ENCODE peak calls at places on chromosomes 4 and X, in ten cellular contexts. C, Z, Y, R, D, B, W, P, S and K are unnamed samples. For H3K4me1 and H3K27me3, the result is how much of the 10 kb centered on the place peaks cover.

GRCh38 chr4:147994076-147994475 is 262.2 kb downstream of the ARHGAP10 start:
- DNase-seq in B (no peak), P (no peak), S (no peak), D (no peak), C (no peak), Z (no peak), W (no peak), Y (no peak), R (no peak), K (no peak)

GRCh38 chr4:56976878-56977320 is 507 bp downstream of the NOA1 start:
- DNase-seq in D (peak), C (peak), R (peak), Y (peak), P (peak), S (no peak), B (peak), Z (peak), W (no peak), K (peak)

GRCh38 chrX:68934421-68934820 is 105.6 kb downstream of the EFNB1 start:
- DNase-seq in B (peak), S (no peak), R (no peak), C (peak), Z (no peak), P (no peak), D (peak), Y (no peak), W (peak), K (no peak)

GRCh38 chrX:124018031-124018430 is 56.5 kb downstream of the STAG2 start:
- DNase-seq in R (no peak), S (no peak), P (no peak), C (no peak), B (no peak), W (no peak), Y (no peak), Z (no peak), D (no peak), K (no peak)

GRCh38 chr4:14726441-14727405 is 275.6 kb upstream of the CPEB2 start:
- DNase-seq in Y (no peak), S (no peak), D (peak), Z (no peak), C (peak), P (peak), R (no peak), B (no peak), W (no peak), K (no peak)

GRCh38 chr4:152485726-152486276 is 50.1 kb downstream of the FBXW7 start:
- DNase-seq in Y (no peak), S (no peak), C (no peak), P (no peak), W (no peak), Z (no peak), B (no peak), D (no peak), R (no peak), K (peak)

GRCh38 chr4:65461781-65462180 is 208.5 kb downstream of the EPHA5 start:
- DNase-seq in Z (no peak), C (no peak), R (no peak), W (no peak), P (no peak), B (no peak), S (no peak), Y (no peak), D (no peak), K (no peak)

GRCh38 chrX:17736478-17736855 is 826 bp upstream of the SCML1 start:
- DNase-seq in Z (no peak), P (no peak), B (no peak), C (no peak), W (no peak), S (no peak), D (no peak), Y (no peak), R (no peak), K (no peak)

GRCh38 chrX:24508375-24508774 is 43.3 kb downstream of the PDK3 start:
- DNase-seq in D (no peak), C (no peak), R (no peak), P (no peak), B (no peak), Y (no peak), Z (no peak), W (no peak), S (no peak), K (no peak)

GRCh38 chr4:780730-781492 is 45.0 kb downstream of the CPLX1 start:
- DNase-seq in P (peak), S (no peak), W (no peak), Y (no peak), B (no peak), D (no peak), Z (no peak), R (peak), C (no peak), K (no peak)

GRCh38 chrX:70433848-70434351 is 10.7 kb upstream of the DLG3 start:
- DNase-seq in R (peak), C (peak), W (peak), D (peak), S (peak), P (peak), Z (peak), B (peak), Y (peak), K (peak)

GRCh38 chr4:15231265-15232091 is 196.4 kb upstream of the C1QTNF7 start:
- DNase-seq in D (peak), Y (peak), Z (peak), R (peak), B (peak), S (peak), W (peak), P (peak), C (peak), K (peak)

GRCh38 chr4:72286185-72286584 is 254.4 kb downstream of the NPFFR2 start:
- DNase-seq in B (no peak), D (no peak), P (peak), S (no peak), R (no peak), W (no peak), Z (peak), C (no peak), Y (no peak), K (no peak)

GRCh38 chr4:68535976-68536375 is 40.1 kb downstream of the UGT2B17 start:
- DNase-seq in W (no peak), R (no peak), C (no peak), Y (no peak), B (no peak), S (no peak), P (no peak), Z (no peak), D (no peak), K (no peak)

GRCh38 chr4:34619531-34620109 is 1624.7 kb downstream of the ARAP2 start:
- DNase-seq in P (no peak), S (no peak), R (no peak), D (no peak), C (no peak), Y (no peak), B (no peak), Z (no peak), W (no peak), K (no peak)

GRCh38 chrX:17854069-17854468 is 7.0 kb downstream of the RAI2 start:
- DNase-seq in W (no peak), S (no peak), Z (no peak), C (no peak), R (no peak), D (no peak), Y (no peak), P (no peak), B (no peak), K (no peak)

GRCh38 chr4:103493450-103494159 is 226.2 kb downstream of the TACR3 start:
- DNase-seq in R (no peak), C (no peak), S (no peak), P (no peak), Z (no peak), Y (no peak), W (no peak), D (no peak), B (no peak), K (peak)

GRCh38 chr4:18033111-18034085 is 11.8 kb upstream of the LCORL start:
- DNase-seq in C (no peak), P (no peak), B (no peak), W (no peak), D (no peak), Z (no peak), Y (no peak), R (no peak), S (no peak), K (no peak)

GRCh38 chr4:99754756-99755155 is 61.9 kb upstream of the DAPP1 start:
- DNase-seq in R (no peak), S (no peak), B (no peak), D (no peak), C (no peak), P (no peak), Z (no peak), W (no peak), Y (no peak), K (no peak)

GRCh38 chr4:1470816-1471442 is 64.7 kb upstream of the NKX1-1 start:
- DNase-seq in S (peak), W (no peak), Z (no peak), P (no peak), C (no peak), B (peak), D (no peak), R (peak), Y (no peak), K (no peak)

GRCh38 chr4:183407128-183407585 is 37.3 kb upstream of the CDKN2AIP start:
- DNase-seq in W (peak), Y (peak), R (peak), C (peak), P (peak), Z (peak), S (peak), D (peak), B (peak), K (peak)

GRCh38 chrX:11757729-11758399 is at the start of gene MSL3:
- DNase-seq in D (peak), Y (peak), P (peak), B (peak), R (peak), W (peak), Z (peak), S (peak), C (peak), K (peak)

GRCh38 chr4:153204247-153205027 is at the start of gene TRIM2:
- DNase-seq in B (no peak), S (peak), W (peak), Y (peak), C (peak), D (peak), P (no peak), R (peak), Z (peak), K (peak)

GRCh38 chrX:72381439-72382198 is 75.9 kb upstream of the CITED1 start:
- DNase-seq in P (no peak), D (no peak), Z (no peak), C (no peak), B (no peak), Y (no peak), S (no peak), R (no peak), W (no peak), K (no peak)

GRCh38 chr4:138182838-138183426 is 59.2 kb downstream of the SLC7A11 start:
- DNase-seq in R (no peak), P (peak), C (no peak), Y (peak), W (peak), D (no peak), Z (peak), S (no peak), B (no peak), K (peak)

GRCh38 chrX:107699611-107700010 is 71.3 kb downstream of the PRPS1 start:
- DNase-seq in R (no peak), W (no peak), C (no peak), B (no peak), P (no peak), Z (no peak), Y (no peak), D (no peak), S (no peak), K (no peak)

GRCh38 chrX:39652336-39652735 is 445.4 kb downstream of the BCOR start:
- DNase-seq in R (no peak), Y (peak), P (peak), W (peak), D (no peak), C (no peak), Z (no peak), B (no peak), S (no peak), K (peak)

GRCh38 chrX:152960115-152960514 is 33.8 kb downstream of the PNMA5 start:
- DNase-seq in S (no peak), Z (no peak), C (no peak), Y (no peak), D (no peak), P (no peak), B (no peak), R (no peak), W (no peak), K (no peak)

GRCh38 chr4:6773616-6774540 is 8.6 kb upstream of the KIAA0232 start:
- DNase-seq in Z (no peak), Y (no peak), W (peak), S (no peak), C (no peak), R (no peak), P (no peak), B (no peak), D (no peak), K (no peak)

GRCh38 chr4:8070751-8071718 is 87.6 kb downstream of the ABLIM2 start:
- DNase-seq in W (no peak), R (no peak), Y (no peak), Z (peak), S (no peak), P (no peak), D (no peak), B (no peak), C (no peak), K (no peak)

GRCh38 chrX:4850312-4850711 is 1136.9 kb upstream of the PRKX start:
- DNase-seq in P (no peak), B (no peak), Y (no peak), S (no peak), R (no peak), C (no peak), Z (no peak), D (no peak), W (no peak), K (no peak)

GRCh38 chrX:102858826-102859627 is 78.0 kb upstream of the RAB40AL start:
- DNase-seq in C (no peak), B (no peak), W (no peak), P (no peak), Y (no peak), D (no peak), R (no peak), Z (no peak), S (no peak), K (no peak)

GRCh38 chr4:122773021-122773420 is 40.5 kb downstream of the BBS12 start:
- DNase-seq in Y (no peak), D (no peak), R (no peak), B (no peak), C (no peak), Z (no peak), S (no peak), P (no peak), W (no peak), K (no peak)

GRCh38 chr4:13329963-13330362 is 154.2 kb downstream of the RAB28 start:
- DNase-seq in S (no peak), P (no peak), C (no peak), B (no peak), R (no peak), Y (no peak), D (no peak), W (peak), Z (no peak), K (no peak)

GRCh38 chrX:39201305-39201990 is 400.2 kb downstream of the MID1IP1 start:
- DNase-seq in D (no peak), B (no peak), R (no peak), P (no peak), Y (peak), S (no peak), Z (no peak), C (no peak), W (no peak), K (no peak)

GRCh38 chr4:31411606-31412005 is 691.4 kb downstream of the PCDH7 start:
- DNase-seq in R (no peak), P (no peak), D (no peak), Z (no peak), W (no peak), C (no peak), B (no peak), S (no peak), Y (no peak), K (peak)

GRCh38 chrX:155293771-155294170 is 29.5 kb upstream of the RAB39B start:
- DNase-seq in Z (no peak), Y (no peak), W (no peak), P (no peak), C (no peak), R (no peak), D (no peak), S (no peak), B (no peak), K (no peak)

GRCh38 chr4:123741906-123742305 is 345.3 kb downstream of the SPRY1 start:
- DNase-seq in B (no peak), S (no peak), C (no peak), Z (no peak), W (no peak), R (no peak), Y (no peak), P (no peak), D (no peak), K (no peak)

GRCh38 chrX:134715930-134716619 is 57.8 kb upstream of the PLAC1 start:
- DNase-seq in P (no peak), B (no peak), W (no peak), Z (no peak), D (no peak), C (no peak), Y (no peak), S (no peak), R (no peak), K (no peak)

GRCh38 chr4:37847311-37847710 is 20.8 kb downstream of the PGM2 start:
- DNase-seq in D (no peak), C (no peak), P (no peak), R (no peak), S (no peak), W (no peak), Y (no peak), Z (no peak), B (no peak), K (no peak)

DNA sequence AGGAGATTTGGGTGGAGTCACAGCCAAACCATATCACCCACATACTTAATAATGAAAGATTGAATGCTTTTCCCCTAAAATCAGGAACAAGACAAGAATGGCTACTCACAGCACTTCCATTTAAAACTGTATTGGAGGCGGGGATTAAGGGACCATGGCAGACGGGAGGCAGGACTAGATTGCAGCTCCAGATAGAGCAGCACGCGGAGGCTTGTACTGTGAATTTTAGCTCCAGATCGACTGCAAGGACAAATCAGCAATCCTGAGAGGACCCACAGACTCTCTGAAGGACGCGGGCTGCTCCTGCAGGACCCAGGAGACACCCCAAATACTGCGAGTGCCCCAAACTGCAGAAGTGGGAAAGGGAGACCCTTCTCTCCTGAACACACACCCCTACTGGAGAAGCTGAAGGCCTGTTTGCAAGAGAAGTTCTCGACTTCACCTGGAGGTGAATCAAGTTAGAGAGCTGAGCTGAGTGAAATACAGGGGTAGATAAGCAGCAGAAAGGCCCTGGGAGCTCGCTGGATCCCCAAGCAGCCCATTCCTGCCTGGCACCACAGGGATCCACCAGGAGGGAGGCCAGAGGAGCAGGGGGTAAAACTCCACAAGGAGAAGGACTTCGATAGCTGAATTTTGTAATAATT is 207.4 kb upstream of the INTU start:
- DNase-seq in P (no peak), R (no peak), D (no peak), Z (no peak), S (no peak), C (no peak), W (no peak), B (no peak), Y (no peak), K (no peak)
- H3K4me1 ChIP-seq in P (under half), R (under half), D (under half), Z (under half), S (under half), C (under half), W (under half), B (under half), Y (under half), K (under half)

DNA sequence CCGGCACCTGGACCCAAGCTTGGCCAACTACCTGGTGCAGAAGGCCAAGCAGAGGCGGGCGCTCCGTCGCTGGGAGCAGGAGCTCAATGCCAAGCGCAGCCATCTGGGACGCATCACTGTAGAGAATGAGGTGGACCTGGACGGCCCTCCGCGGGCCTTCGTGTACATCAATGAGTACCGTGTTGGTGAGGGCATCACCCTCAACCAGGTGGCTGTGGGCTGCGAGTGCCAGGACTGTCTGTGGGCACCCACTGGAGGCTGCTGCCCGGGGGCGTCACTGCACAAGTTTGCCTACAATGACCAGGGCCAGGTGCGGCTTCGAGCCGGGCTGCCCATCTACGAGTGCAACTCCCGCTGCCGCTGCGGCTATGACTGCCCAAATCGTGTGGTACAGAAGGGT is 3.7 kb downstream of the SUV39H1 start:
- DNase-seq in B (peak), S (no peak), W (no peak), Y (no peak), D (no peak), P (no peak), R (no peak), Z (no peak), C (no peak), K (no peak)
- H3K27me3 ChIP-seq in B (under half), S (under half), W (under half), Y (under half), D (under half), P (under half), R (under half), Z (under half), C (under half), K (under half)

DNA sequence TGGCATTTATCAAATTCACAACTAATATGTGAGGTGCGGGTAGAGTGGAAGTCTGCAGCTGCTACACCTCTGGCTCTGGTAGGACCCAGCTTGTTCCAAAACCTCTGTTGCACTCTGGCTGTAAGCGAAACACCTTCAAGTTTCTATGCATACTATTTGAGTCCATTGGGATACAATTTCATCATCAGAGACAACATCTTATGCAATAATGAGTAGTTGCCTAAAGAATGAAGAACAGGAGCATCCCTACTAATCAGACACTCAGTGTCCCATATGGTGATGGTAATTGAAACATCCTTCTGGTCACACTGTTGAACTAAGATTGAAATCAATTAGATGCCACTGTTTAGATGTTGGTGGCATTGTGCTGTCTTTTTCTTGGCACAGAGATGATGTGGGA is 178.4 kb downstream of the MGST2 start:
- DNase-seq in C (no peak), B (no peak), R (no peak), S (no peak), Y (no peak), P (no peak), Z (no peak), D (no peak), W (no peak), K (no peak)
- H3K4me1 ChIP-seq in C (under half), B (under half), R (under half), S (under half), Y (under half), P (under half), Z (under half), D (under half), W (under half), K (under half)

GRCh38 chr4:185031611-185032010 is 13.3 kb downstream of the HELT start:
- DNase-seq in W (no peak), P (no peak), D (no peak), Z (no peak), S (no peak), Y (no peak), R (no peak), B (no peak), C (no peak), K (no peak)
- H3K27me3 ChIP-seq in W (under half), P (under half), D (under half), Z (half or more), S (under half), Y (under half), R (under half), B (under half), C (under half), K (under half)

DNA sequence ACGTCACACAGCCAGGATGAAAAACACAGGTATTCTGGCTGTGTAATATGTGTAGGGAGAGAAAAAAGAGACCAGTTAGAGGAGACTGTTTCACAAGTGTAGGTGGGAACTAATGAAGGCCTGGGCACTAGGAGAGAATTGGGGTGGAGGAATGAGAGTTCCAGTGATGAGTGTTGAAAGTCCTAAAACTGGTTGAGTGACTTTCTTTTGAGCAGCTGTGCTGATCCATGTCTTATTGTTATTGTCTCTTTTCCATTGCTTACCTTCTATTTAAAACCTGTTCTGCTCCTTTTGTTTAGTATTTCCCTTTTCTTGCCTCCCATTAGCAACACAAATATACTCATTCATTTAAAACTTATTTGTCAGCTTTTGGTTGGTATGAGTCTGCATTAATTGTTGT is 88.7 kb downstream of the PDLIM5 start:
- DNase-seq in P (no peak), C (no peak), D (no peak), Y (no peak), W (no peak), R (no peak), S (no peak), Z (no peak), B (no peak), K (no peak)
- H3K4me1 ChIP-seq in P (under half), C (under half), D (under half), Y (under half), W (under half), R (under half), S (under half), Z (under half), B (under half), K (half or more)